ENCODE peak calls at places on chromosome 3, in four cellular contexts. B is CD8-positive, alpha-beta T cell; X is left ventricle myocardium inferior; R is dorsolateral prefrontal cortex. K is an unnamed sample.

GRCh38 chr3:18870074-18870640 is 278.2 kb upstream of the KCNH8 start:
- DNase-seq in B (no peak), X (no peak), R (no peak), K (no peak)

GRCh38 chr3:45119824-45120614 is 26.2 kb downstream of the CDCP1 start:
- DNase-seq in B (no peak), X (no peak), R (no peak), K (no peak)

GRCh38 chr3:47890832-47891620 is 88.1 kb downstream of the DHX30 start:
- DNase-seq in B (no peak), X (peak), R (peak), K (no peak)

GRCh38 chr3:37241880-37242279 is 67.5 kb upstream of the LRRFIP2 start:
- DNase-seq in B (no peak), X (no peak), R (no peak), K (no peak)

GRCh38 chr3:132464066-132464465 is 46.8 kb downstream of the DNAJC13 start:
- DNase-seq in B (no peak), X (no peak), R (no peak), K (no peak)

GRCh38 chr3:71703796-71704195 is 21.4 kb downstream of the EIF4E3 start:
- DNase-seq in B (no peak), X (no peak), R (no peak), K (no peak)

GRCh38 chr3:7536510-7536909 is 675.6 kb downstream of the GRM7 start:
- DNase-seq in B (no peak), X (no peak), R (no peak), K (peak)

GRCh38 chr3:32969656-32970055 is 18.2 kb downstream of the CCR4 start:
- DNase-seq in B (no peak), X (no peak), R (no peak), K (no peak)

GRCh38 chr3:177359601-177360357 is 162.5 kb upstream of the TBL1XR1 start:
- DNase-seq in B (peak), X (peak), R (peak), K (peak)

GRCh38 chr3:146834917-146835316 is 229.8 kb upstream of the PLSCR5 start:
- DNase-seq in B (no peak), X (no peak), R (no peak), K (no peak)

GRCh38 chr3:79358327-79358726 is 409.5 kb downstream of the ROBO1 start:
- DNase-seq in B (no peak), X (no peak), R (no peak), K (no peak)

GRCh38 chr3:72892081-72892763 is 4.4 kb downstream of the GXYLT2 start:
- DNase-seq in B (no peak), X (no peak), R (peak), K (no peak)

GRCh38 chr3:5275529-5275928 is 88.0 kb downstream of the EDEM1 start:
- DNase-seq in B (no peak), X (no peak), R (no peak), K (no peak)

GRCh38 chr3:173711619-173712018 is 314.1 kb downstream of the NLGN1 start:
- DNase-seq in B (no peak), X (no peak), R (no peak), K (no peak)

GRCh38 chr3:106518516-106518915 is 649.7 kb upstream of the CBLB start:
- DNase-seq in B (no peak), X (no peak), R (no peak), K (no peak)

GRCh38 chr3:184284696-184285095 is 8.9 kb downstream of the ECE2 start:
- DNase-seq in B (peak), X (no peak), R (peak), K (no peak)

GRCh38 chr3:53084310-53085001 is 38.6 kb upstream of the SFMBT1 start:
- DNase-seq in B (no peak), X (peak), R (no peak), K (no peak)

GRCh38 chr3:197858598-197858997 is 67.5 kb downstream of the LRCH3 start:
- DNase-seq in B (no peak), X (no peak), R (no peak), K (no peak)

GRCh38 chr3:13004376-13004775 is 68.9 kb downstream of the IQSEC1 start:
- DNase-seq in B (no peak), X (peak), R (no peak), K (no peak)

GRCh38 chr3:57961828-57962447 is 46.3 kb upstream of the FLNB start:
- DNase-seq in B (no peak), X (no peak), R (no peak), K (no peak)

GRCh38 chr3:155079795-155080546 is at the start of gene MME:
- DNase-seq in B (no peak), X (peak), R (peak), K (no peak)

GRCh38 chr3:155070932-155071387 is 9.2 kb upstream of the MME start:
- DNase-seq in B (no peak), X (no peak), R (no peak), K (no peak)

GRCh38 chr3:155076888-155077287 is 3.2 kb upstream of the MME start:
- DNase-seq in B (no peak), X (no peak), R (no peak), K (no peak)

GRCh38 chr3:155078959-155079794 is 942 bp upstream of the MME start:
- DNase-seq in B (no peak), X (no peak), R (no peak), K (no peak)

GRCh38 chr3:155075200-155075599 is 4.9 kb upstream of the MME start:
- DNase-seq in B (no peak), X (no peak), R (no peak), K (no peak)
- H3K27ac ChIP-seq in B (no peak), X (no peak), R (no peak), K (no peak)

GRCh38 chr3:140920029-140920428 is 21.6 kb upstream of the SLC25A36 start:
- DNase-seq in B (no peak), X (no peak), R (no peak), K (no peak)

GRCh38 chr3:140924097-140924873 is 17.4 kb upstream of the SLC25A36 start:
- DNase-seq in B (no peak), X (peak), R (no peak), K (no peak)

GRCh38 chr3:140927279-140927678 is 14.4 kb upstream of the SLC25A36 start:
- DNase-seq in B (no peak), X (no peak), R (no peak), K (no peak)

GRCh38 chr3:140917769-140918168 is 23.9 kb upstream of the SLC25A36 start:
- DNase-seq in B (no peak), X (peak), R (no peak), K (no peak)

DNA sequence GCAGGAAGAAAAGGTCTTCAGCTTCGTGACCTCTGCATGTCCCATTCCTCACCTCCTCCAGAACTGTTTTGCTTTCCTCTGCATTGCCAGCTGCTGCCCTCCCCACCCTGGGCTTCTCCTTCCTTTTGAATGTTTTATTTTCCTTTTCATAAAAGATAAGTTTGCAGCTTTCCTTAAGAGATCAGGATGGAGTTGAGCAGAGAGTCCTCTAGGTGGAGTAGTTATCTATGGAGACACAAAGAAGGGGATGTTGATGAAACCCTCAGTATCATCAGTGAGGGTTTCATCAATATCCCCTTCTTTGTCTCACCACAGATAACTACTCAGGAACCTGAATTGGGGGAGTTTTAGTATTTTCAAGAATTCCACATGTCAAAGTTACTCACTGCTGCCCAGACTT is 19.0 kb upstream of the SLC25A36 start:
- DNase-seq in B (no peak), X (no peak), R (no peak), K (no peak)
- TF ChIP-seq CTCF in B (peak), X (peak), R (peak), K (peak)

DNA sequence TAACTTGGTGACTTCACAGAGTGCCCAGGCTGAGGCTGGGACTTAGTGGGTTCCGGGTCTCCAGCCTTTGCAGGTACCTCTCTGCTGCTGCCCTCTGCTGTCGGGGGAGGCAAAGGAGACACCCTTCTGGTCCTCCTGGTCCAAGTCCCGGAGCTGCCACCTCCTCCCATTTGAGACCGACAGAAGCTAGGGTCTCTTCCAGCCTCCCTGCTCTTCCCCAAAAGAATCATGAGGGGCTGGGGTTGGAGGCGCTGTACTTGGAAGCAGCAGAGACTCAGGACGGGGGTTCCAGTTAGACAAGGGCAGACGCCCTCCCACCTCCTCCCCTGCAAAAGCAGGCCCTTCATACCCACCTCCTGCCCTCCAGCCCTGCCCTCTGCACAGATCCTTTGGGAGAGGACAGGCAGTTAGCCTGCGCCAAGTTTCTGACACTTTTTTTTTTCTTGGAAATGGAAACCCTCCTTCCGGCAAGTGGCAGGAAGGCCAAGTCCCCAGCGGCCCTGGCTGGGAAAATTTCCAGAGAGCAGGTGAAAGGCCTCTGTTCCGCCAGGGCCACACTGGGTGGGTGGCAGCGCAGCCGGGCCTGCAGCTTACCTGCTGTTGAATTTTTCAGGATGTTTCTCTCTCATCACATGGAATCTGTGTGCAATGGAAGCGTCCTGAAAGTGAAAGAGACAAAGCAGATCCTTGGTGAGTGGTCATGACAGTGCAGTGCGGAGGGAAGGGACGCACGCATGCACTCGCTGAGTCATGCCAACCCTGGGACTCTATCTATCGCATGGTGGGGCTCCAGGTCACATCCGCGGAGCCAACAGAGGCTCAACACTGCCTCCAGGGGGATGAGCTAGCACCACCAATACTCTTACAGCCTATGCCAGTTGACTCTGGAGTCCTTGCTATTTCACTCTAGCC is 119.9 kb downstream of the DGKG start:
- DNase-seq in B (peak), X (peak), R (peak), K (peak)
- H3K27ac ChIP-seq in B (no peak), X (peak), R (no peak), K (no peak)

DNA sequence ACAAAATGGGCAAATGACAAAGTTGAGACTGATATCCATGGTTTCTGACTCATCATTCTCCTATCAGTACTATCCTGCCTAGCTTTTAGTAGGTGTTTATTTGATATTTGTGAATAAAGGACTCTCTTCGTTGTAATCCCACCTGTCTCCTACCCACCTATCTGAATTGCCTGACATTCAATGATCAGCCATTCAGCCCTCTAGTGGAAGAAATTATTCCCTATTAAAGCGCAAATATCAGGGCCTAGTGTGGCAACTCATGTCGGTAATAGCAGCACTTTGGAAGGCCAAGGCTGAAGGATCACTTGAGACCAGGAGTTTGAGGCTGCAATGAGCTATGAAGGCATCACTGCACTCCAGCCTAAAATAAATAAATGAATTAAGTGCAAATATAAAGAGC is 195.7 kb upstream of the SETMAR start:
- DNase-seq in B (no peak), X (no peak), R (no peak), K (no peak)
- TF ChIP-seq CTCF in B (no peak), X (no peak), R (no peak), K (no peak)

GRCh38 chr3:195888311-195888761 is 20.0 kb downstream of the TNK2 start:
- DNase-seq in B (no peak), X (no peak), R (no peak), K (no peak)
- H3K27ac ChIP-seq in B (no peak), X (peak), R (peak), K (no peak)

GRCh38 chr3:31772781-31773180 is 208.3 kb downstream of the OSBPL10 start:
- DNase-seq in B (no peak), X (no peak), R (no peak), K (no peak)

GRCh38 chr3:31770822-31771326 is 210.2 kb downstream of the OSBPL10 start:
- DNase-seq in B (no peak), X (no peak), R (no peak), K (no peak)

GRCh38 chr3:31775383-31775782 is 205.7 kb downstream of the OSBPL10 start:
- DNase-seq in B (no peak), X (no peak), R (no peak), K (no peak)

GRCh38 chr3:31776016-31776415 is 205.0 kb downstream of the OSBPL10 start:
- DNase-seq in B (no peak), X (no peak), R (no peak), K (no peak)

DNA sequence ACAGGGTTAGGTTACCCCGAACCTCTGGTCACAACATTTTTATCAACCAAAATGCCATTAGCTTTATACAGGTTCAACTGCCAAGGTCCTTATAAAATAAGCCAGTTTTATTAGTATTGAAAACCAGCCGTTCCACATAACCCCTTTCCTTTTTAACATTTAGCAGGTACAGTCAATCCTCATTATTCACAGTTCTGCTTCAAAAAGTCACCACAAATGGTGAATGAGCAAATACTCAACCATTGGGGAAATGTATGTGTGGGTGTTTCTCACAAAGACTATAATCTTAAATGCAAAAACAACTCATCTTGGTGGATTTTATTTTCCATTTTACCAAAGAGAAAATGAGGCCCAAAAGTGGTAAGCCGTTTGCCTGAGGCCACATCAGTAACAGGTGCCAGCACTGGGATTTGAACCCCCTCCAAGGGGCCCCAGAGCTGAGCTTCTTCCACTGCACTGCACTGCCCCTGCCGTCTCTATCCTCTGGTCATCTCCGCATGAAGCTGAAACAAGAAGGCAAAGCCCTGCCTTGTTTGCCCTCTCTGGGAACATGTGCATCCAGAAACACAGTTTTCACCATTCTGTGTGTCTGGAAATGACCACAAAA is 208.8 kb downstream of the OSBPL10 start:
- DNase-seq in B (no peak), X (no peak), R (no peak), K (no peak)
- TF ChIP-seq CTCF in B (no peak), X (no peak), R (no peak), K (no peak)

DNA sequence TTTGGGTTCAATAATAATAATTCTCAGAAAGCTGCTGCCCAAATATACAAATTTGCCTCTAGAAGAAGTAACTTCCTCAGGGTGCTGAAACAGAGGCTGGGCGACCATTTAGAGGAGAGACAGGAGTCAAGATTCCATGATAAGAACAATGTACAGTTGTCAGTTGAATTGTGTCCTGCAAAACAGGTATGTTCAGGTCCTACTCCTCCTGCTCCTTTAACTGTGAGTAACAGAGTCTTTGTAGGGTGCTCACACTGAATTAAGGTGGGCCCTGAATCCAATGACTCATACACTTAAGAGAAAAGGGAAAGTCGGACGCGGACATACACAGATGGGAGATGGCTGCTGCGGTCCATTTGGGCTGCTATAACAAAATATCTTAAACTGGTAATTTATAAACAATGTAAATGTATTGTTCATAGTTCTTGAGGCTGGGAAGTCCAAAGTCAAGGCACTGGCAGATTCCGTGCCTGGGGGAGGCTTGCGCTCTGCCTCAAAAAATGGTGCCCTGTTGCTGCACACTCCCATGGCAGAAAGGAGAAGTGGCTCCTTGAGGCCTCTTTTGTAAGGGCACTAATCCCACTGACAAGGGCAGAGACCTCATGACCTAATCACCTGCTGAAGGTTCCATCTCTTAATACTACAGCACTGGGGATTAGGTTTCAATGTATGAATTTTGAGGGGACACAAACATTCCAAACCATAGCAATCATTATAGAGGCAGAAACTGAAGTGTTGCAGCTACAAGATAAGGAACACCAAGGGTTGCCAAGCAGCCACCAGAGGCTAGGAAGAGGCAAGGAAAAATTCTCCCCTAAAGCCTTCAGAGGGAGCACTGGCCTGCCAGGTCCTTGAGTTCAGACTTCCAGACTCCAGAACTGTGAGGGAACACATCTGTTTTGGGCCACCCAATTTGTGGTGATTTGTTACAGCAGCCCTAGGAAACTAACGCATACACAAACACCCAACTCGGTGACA is 55.0 kb downstream of the MB21D2 start:
- DNase-seq in B (no peak), X (no peak), R (no peak), K (no peak)
- H3K27ac ChIP-seq in B (no peak), X (no peak), R (no peak), K (no peak)

DNA sequence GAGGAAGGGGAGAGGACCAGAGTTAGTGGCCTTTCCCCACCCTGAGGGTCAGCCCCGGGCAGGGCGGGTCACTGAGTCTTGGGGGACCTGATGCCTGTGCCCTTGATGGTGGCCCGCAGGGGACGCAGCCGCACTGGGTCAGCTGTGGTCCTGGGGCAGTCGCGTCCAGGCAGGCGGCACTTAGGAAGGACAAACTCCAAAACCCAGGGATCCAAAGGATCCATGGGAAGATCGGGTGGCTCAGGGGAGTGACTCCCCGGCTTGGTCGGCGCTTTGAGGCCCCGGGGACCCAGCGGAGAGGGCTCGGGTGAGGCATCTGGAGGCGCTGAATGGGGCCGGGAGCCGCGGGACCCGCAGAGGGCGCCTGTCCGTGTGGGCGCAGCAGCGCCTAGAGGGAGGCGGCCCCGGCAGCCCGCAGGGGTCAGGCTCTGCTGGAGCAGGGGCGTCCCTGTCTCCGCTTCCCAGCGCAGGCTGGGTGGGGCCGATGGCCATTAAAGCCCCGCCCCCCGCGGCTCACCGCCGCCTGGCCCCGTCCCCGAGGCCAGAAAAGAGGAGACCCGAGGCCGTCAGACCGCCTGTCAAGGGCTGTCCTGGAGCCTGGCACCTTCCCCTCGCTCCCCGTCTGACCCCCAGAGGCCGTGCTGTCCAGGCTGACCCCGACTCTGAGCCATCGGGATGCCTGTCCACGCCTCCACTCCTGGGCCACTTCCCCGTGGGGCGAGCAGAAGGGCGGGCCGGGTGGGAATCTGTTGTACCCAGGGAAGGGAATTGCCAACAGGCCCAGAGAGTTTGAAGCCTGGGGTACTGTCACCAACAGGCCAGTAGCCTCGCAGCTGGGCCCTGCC is 17.4 kb downstream of the CIDEC start:
- DNase-seq in B (peak), X (peak), R (no peak), K (no peak)
- TF ChIP-seq CTCF in B (no peak), X (peak), R (peak), K (no peak)

K was measured in ascending aorta.